ENCODE peak calls at places on chromosomes 13 and 19, in six cellular contexts. One of them, this sample, is unnamed.

GRCh38 chr13:26047040-26047439 is 4.8 kb downstream of the SHISA2 start:
- DNase-seq in progenitor cell of endocrine pancreas: no peak
- DNase-seq in stimulated activated CD4-positive, alpha-beta T cell treated with anti-CD3 and anti-CD28 coated beads, Interleukin-12 subunit alpha, Interleukin-12 subunit beta, amount 100 ng/mL, for 4 hours: no peak
- DNase-seq in IMR-90: no peak
- DNase-seq in GM10248: no peak
- DNase-seq in activated gamma-delta T cell treated with anti-CD3 and anti-CD28 coated beads, Interleukin-2, amount 50 U/mL, for 16 hours: no peak
- DNase-seq in this sample: no peak

GRCh38 chr19:50943074-50943828 is 9.6 kb downstream of the KLK5 start:
- DNase-seq in stimulated activated CD4-positive, alpha-beta T cell treated with anti-CD3 and anti-CD28 coated beads, Interleukin-12 subunit alpha, Interleukin-12 subunit beta, amount 100 ng/mL, for 4 hours: no peak
- DNase-seq in progenitor cell of endocrine pancreas: no peak
- DNase-seq in IMR-90: no peak
- DNase-seq in GM10248: no peak
- DNase-seq in activated gamma-delta T cell treated with anti-CD3 and anti-CD28 coated beads, Interleukin-2, amount 50 U/mL, for 16 hours: no peak
- DNase-seq in this sample: no peak

GRCh38 chr13:58452123-58452623 is 820.6 kb downstream of the PCDH17 start:
- DNase-seq in GM10248: no peak
- DNase-seq in progenitor cell of endocrine pancreas: no peak
- DNase-seq in stimulated activated CD4-positive, alpha-beta T cell treated with anti-CD3 and anti-CD28 coated beads, Interleukin-12 subunit alpha, Interleukin-12 subunit beta, amount 100 ng/mL, for 4 hours: no peak
- DNase-seq in IMR-90: no peak
- DNase-seq in activated gamma-delta T cell treated with anti-CD3 and anti-CD28 coated beads, Interleukin-2, amount 50 U/mL, for 16 hours: no peak
- DNase-seq in this sample: no peak

GRCh38 chr19:33690461-33691427 is 69.0 kb downstream of the CHST8 start:
- DNase-seq in progenitor cell of endocrine pancreas: no peak
- DNase-seq in activated gamma-delta T cell treated with anti-CD3 and anti-CD28 coated beads, Interleukin-2, amount 50 U/mL, for 16 hours: no peak
- DNase-seq in GM10248: no peak
- DNase-seq in IMR-90: no peak
- DNase-seq in stimulated activated CD4-positive, alpha-beta T cell treated with anti-CD3 and anti-CD28 coated beads, Interleukin-12 subunit alpha, Interleukin-12 subunit beta, amount 100 ng/mL, for 4 hours: no peak
- DNase-seq in this sample: no peak

GRCh38 chr19:47443331-47443730 is 24.0 kb upstream of the MEIS3 start:
- DNase-seq in stimulated activated CD4-positive, alpha-beta T cell treated with anti-CD3 and anti-CD28 coated beads, Interleukin-12 subunit alpha, Interleukin-12 subunit beta, amount 100 ng/mL, for 4 hours: no peak
- DNase-seq in GM10248: no peak
- DNase-seq in activated gamma-delta T cell treated with anti-CD3 and anti-CD28 coated beads, Interleukin-2, amount 50 U/mL, for 16 hours: no peak
- DNase-seq in progenitor cell of endocrine pancreas: no peak
- DNase-seq in IMR-90: no peak
- DNase-seq in this sample: no peak

GRCh38 chr13:51234676-51235075 is 12.5 kb downstream of the FAM124A start:
- DNase-seq in GM10248: no peak
- DNase-seq in activated gamma-delta T cell treated with anti-CD3 and anti-CD28 coated beads, Interleukin-2, amount 50 U/mL, for 16 hours: no peak
- DNase-seq in stimulated activated CD4-positive, alpha-beta T cell treated with anti-CD3 and anti-CD28 coated beads, Interleukin-12 subunit alpha, Interleukin-12 subunit beta, amount 100 ng/mL, for 4 hours: no peak
- DNase-seq in progenitor cell of endocrine pancreas: no peak
- DNase-seq in IMR-90: no peak
- DNase-seq in this sample: no peak

GRCh38 chr19:54403054-54403453 is 12.2 kb upstream of the TTYH1 start:
- DNase-seq in activated gamma-delta T cell treated with anti-CD3 and anti-CD28 coated beads, Interleukin-2, amount 50 U/mL, for 16 hours: no peak
- DNase-seq in IMR-90: no peak
- DNase-seq in stimulated activated CD4-positive, alpha-beta T cell treated with anti-CD3 and anti-CD28 coated beads, Interleukin-12 subunit alpha, Interleukin-12 subunit beta, amount 100 ng/mL, for 4 hours: no peak
- DNase-seq in progenitor cell of endocrine pancreas: no peak
- DNase-seq in GM10248: no peak
- DNase-seq in this sample: no peak

GRCh38 chr13:39047560-39047959 is 9.3 kb downstream of the NHLRC3 start:
- DNase-seq in IMR-90: no peak
- DNase-seq in progenitor cell of endocrine pancreas: no peak
- DNase-seq in GM10248: no peak
- DNase-seq in activated gamma-delta T cell treated with anti-CD3 and anti-CD28 coated beads, Interleukin-2, amount 50 U/mL, for 16 hours: no peak
- DNase-seq in stimulated activated CD4-positive, alpha-beta T cell treated with anti-CD3 and anti-CD28 coated beads, Interleukin-12 subunit alpha, Interleukin-12 subunit beta, amount 100 ng/mL, for 4 hours: no peak
- DNase-seq in this sample: no peak

GRCh38 chr13:41456768-41457588 is at the start of gene RGCC:
- DNase-seq in IMR-90: peak
- DNase-seq in activated gamma-delta T cell treated with anti-CD3 and anti-CD28 coated beads, Interleukin-2, amount 50 U/mL, for 16 hours: peak
- DNase-seq in progenitor cell of endocrine pancreas: peak
- DNase-seq in stimulated activated CD4-positive, alpha-beta T cell treated with anti-CD3 and anti-CD28 coated beads, Interleukin-12 subunit alpha, Interleukin-12 subunit beta, amount 100 ng/mL, for 4 hours: peak
- DNase-seq in GM10248: peak
- DNase-seq in this sample: no peak

GRCh38 chr13:38733146-38733545 is 46.3 kb downstream of the FREM2 start:
- DNase-seq in GM10248: no peak
- DNase-seq in progenitor cell of endocrine pancreas: no peak
- DNase-seq in stimulated activated CD4-positive, alpha-beta T cell treated with anti-CD3 and anti-CD28 coated beads, Interleukin-12 subunit alpha, Interleukin-12 subunit beta, amount 100 ng/mL, for 4 hours: no peak
- DNase-seq in IMR-90: no peak
- DNase-seq in activated gamma-delta T cell treated with anti-CD3 and anti-CD28 coated beads, Interleukin-2, amount 50 U/mL, for 16 hours: no peak
- DNase-seq in this sample: no peak

GRCh38 chr13:48233097-48233885 is at the start of gene ITM2B:
- DNase-seq in IMR-90: peak
- DNase-seq in activated gamma-delta T cell treated with anti-CD3 and anti-CD28 coated beads, Interleukin-2, amount 50 U/mL, for 16 hours: peak
- DNase-seq in progenitor cell of endocrine pancreas: peak
- DNase-seq in GM10248: peak
- DNase-seq in stimulated activated CD4-positive, alpha-beta T cell treated with anti-CD3 and anti-CD28 coated beads, Interleukin-12 subunit alpha, Interleukin-12 subunit beta, amount 100 ng/mL, for 4 hours: peak
- DNase-seq in this sample: peak

GRCh38 chr13:51822106-51822840 is 18.3 kb upstream of the DHRS12 start:
- DNase-seq in IMR-90: no peak
- DNase-seq in activated gamma-delta T cell treated with anti-CD3 and anti-CD28 coated beads, Interleukin-2, amount 50 U/mL, for 16 hours: no peak
- DNase-seq in progenitor cell of endocrine pancreas: no peak
- DNase-seq in stimulated activated CD4-positive, alpha-beta T cell treated with anti-CD3 and anti-CD28 coated beads, Interleukin-12 subunit alpha, Interleukin-12 subunit beta, amount 100 ng/mL, for 4 hours: no peak
- DNase-seq in GM10248: no peak
- DNase-seq in this sample: no peak

GRCh38 chr19:45171211-45171623 is 6.8 kb downstream of the TRAPPC6A start:
- DNase-seq in progenitor cell of endocrine pancreas: no peak
- DNase-seq in IMR-90: no peak
- DNase-seq in stimulated activated CD4-positive, alpha-beta T cell treated with anti-CD3 and anti-CD28 coated beads, Interleukin-12 subunit alpha, Interleukin-12 subunit beta, amount 100 ng/mL, for 4 hours: peak
- DNase-seq in activated gamma-delta T cell treated with anti-CD3 and anti-CD28 coated beads, Interleukin-2, amount 50 U/mL, for 16 hours: no peak
- DNase-seq in GM10248: no peak
- DNase-seq in this sample: no peak

GRCh38 chr19:33273065-33273736 is 29.1 kb downstream of the CEBPA start:
- DNase-seq in GM10248: no peak
- DNase-seq in IMR-90: no peak
- DNase-seq in stimulated activated CD4-positive, alpha-beta T cell treated with anti-CD3 and anti-CD28 coated beads, Interleukin-12 subunit alpha, Interleukin-12 subunit beta, amount 100 ng/mL, for 4 hours: no peak
- DNase-seq in activated gamma-delta T cell treated with anti-CD3 and anti-CD28 coated beads, Interleukin-2, amount 50 U/mL, for 16 hours: no peak
- DNase-seq in progenitor cell of endocrine pancreas: no peak
- DNase-seq in this sample: peak

GRCh38 chr19:31316201-31316951 is 32.9 kb downstream of the TSHZ3 start:
- DNase-seq in IMR-90: peak
- DNase-seq in activated gamma-delta T cell treated with anti-CD3 and anti-CD28 coated beads, Interleukin-2, amount 50 U/mL, for 16 hours: no peak
- DNase-seq in GM10248: no peak
- DNase-seq in stimulated activated CD4-positive, alpha-beta T cell treated with anti-CD3 and anti-CD28 coated beads, Interleukin-12 subunit alpha, Interleukin-12 subunit beta, amount 100 ng/mL, for 4 hours: no peak
- DNase-seq in progenitor cell of endocrine pancreas: no peak
- DNase-seq in this sample: peak

GRCh38 chr13:102628559-102628958 is 31.8 kb downstream of the TPP2 start:
- DNase-seq in progenitor cell of endocrine pancreas: no peak
- DNase-seq in stimulated activated CD4-positive, alpha-beta T cell treated with anti-CD3 and anti-CD28 coated beads, Interleukin-12 subunit alpha, Interleukin-12 subunit beta, amount 100 ng/mL, for 4 hours: no peak
- DNase-seq in GM10248: no peak
- DNase-seq in IMR-90: no peak
- DNase-seq in activated gamma-delta T cell treated with anti-CD3 and anti-CD28 coated beads, Interleukin-2, amount 50 U/mL, for 16 hours: no peak
- DNase-seq in this sample: no peak

GRCh38 chr19:13092206-13092605 is 10.5 kb downstream of the LYL1 start:
- DNase-seq in GM10248: no peak
- DNase-seq in IMR-90: no peak
- DNase-seq in stimulated activated CD4-positive, alpha-beta T cell treated with anti-CD3 and anti-CD28 coated beads, Interleukin-12 subunit alpha, Interleukin-12 subunit beta, amount 100 ng/mL, for 4 hours: no peak
- DNase-seq in activated gamma-delta T cell treated with anti-CD3 and anti-CD28 coated beads, Interleukin-2, amount 50 U/mL, for 16 hours: no peak
- DNase-seq in progenitor cell of endocrine pancreas: no peak
- DNase-seq in this sample: peak

GRCh38 chr13:79869326-79869725 is 388.4 kb downstream of the NDFIP2 start:
- DNase-seq in activated gamma-delta T cell treated with anti-CD3 and anti-CD28 coated beads, Interleukin-2, amount 50 U/mL, for 16 hours: no peak
- DNase-seq in stimulated activated CD4-positive, alpha-beta T cell treated with anti-CD3 and anti-CD28 coated beads, Interleukin-12 subunit alpha, Interleukin-12 subunit beta, amount 100 ng/mL, for 4 hours: no peak
- DNase-seq in progenitor cell of endocrine pancreas: no peak
- DNase-seq in GM10248: no peak
- DNase-seq in IMR-90: peak
- DNase-seq in this sample: no peak

GRCh38 chr19:16571283-16571682 is 932 bp downstream of the SLC35E1 start:
- DNase-seq in progenitor cell of endocrine pancreas: no peak
- DNase-seq in activated gamma-delta T cell treated with anti-CD3 and anti-CD28 coated beads, Interleukin-2, amount 50 U/mL, for 16 hours: no peak
- DNase-seq in GM10248: no peak
- DNase-seq in IMR-90: peak
- DNase-seq in stimulated activated CD4-positive, alpha-beta T cell treated with anti-CD3 and anti-CD28 coated beads, Interleukin-12 subunit alpha, Interleukin-12 subunit beta, amount 100 ng/mL, for 4 hours: no peak
- DNase-seq in this sample: peak

GRCh38 chr13:92355213-92355612 is 871.4 kb upstream of the GPC6 start:
- DNase-seq in IMR-90: peak
- DNase-seq in stimulated activated CD4-positive, alpha-beta T cell treated with anti-CD3 and anti-CD28 coated beads, Interleukin-12 subunit alpha, Interleukin-12 subunit beta, amount 100 ng/mL, for 4 hours: no peak
- DNase-seq in progenitor cell of endocrine pancreas: no peak
- DNase-seq in activated gamma-delta T cell treated with anti-CD3 and anti-CD28 coated beads, Interleukin-2, amount 50 U/mL, for 16 hours: no peak
- DNase-seq in GM10248: no peak
- DNase-seq in this sample: peak

GRCh38 chr19:29806098-29806866 is 5.5 kb upstream of the CCNE1 start:
- DNase-seq in stimulated activated CD4-positive, alpha-beta T cell treated with anti-CD3 and anti-CD28 coated beads, Interleukin-12 subunit alpha, Interleukin-12 subunit beta, amount 100 ng/mL, for 4 hours: no peak
- DNase-seq in IMR-90: peak
- DNase-seq in GM10248: no peak
- DNase-seq in progenitor cell of endocrine pancreas: no peak
- DNase-seq in activated gamma-delta T cell treated with anti-CD3 and anti-CD28 coated beads, Interleukin-2, amount 50 U/mL, for 16 hours: no peak
- DNase-seq in this sample: peak

GRCh38 chr13:78524936-78525335 is 78.4 kb downstream of the POU4F1 start:
- DNase-seq in activated gamma-delta T cell treated with anti-CD3 and anti-CD28 coated beads, Interleukin-2, amount 50 U/mL, for 16 hours: no peak
- DNase-seq in GM10248: no peak
- DNase-seq in IMR-90: no peak
- DNase-seq in progenitor cell of endocrine pancreas: no peak
- DNase-seq in stimulated activated CD4-positive, alpha-beta T cell treated with anti-CD3 and anti-CD28 coated beads, Interleukin-12 subunit alpha, Interleukin-12 subunit beta, amount 100 ng/mL, for 4 hours: no peak
- DNase-seq in this sample: no peak

GRCh38 chr19:1811472-1811894 is 593 bp downstream of the ATP8B3 start:
- DNase-seq in stimulated activated CD4-positive, alpha-beta T cell treated with anti-CD3 and anti-CD28 coated beads, Interleukin-12 subunit alpha, Interleukin-12 subunit beta, amount 100 ng/mL, for 4 hours: peak
- DNase-seq in GM10248: no peak
- DNase-seq in IMR-90: peak
- DNase-seq in activated gamma-delta T cell treated with anti-CD3 and anti-CD28 coated beads, Interleukin-2, amount 50 U/mL, for 16 hours: no peak
- DNase-seq in progenitor cell of endocrine pancreas: no peak
- DNase-seq in this sample: peak

This sample was measured in fibroblast of the aortic adventitia.